ENCODE peak calls at places on chromosomes 4 and X, in eight cellular contexts. One of them, this sample, is unnamed.

GRCh38 chr4:113809313-113809712 is 47.8 kb upstream of the CAMK2D start:
- DNase-seq in Calu3: no peak
- DNase-seq in progenitor cell of endocrine pancreas: no peak
- DNase-seq in lung: peak
- DNase-seq in A549: no peak
- DNase-seq in dorsolateral prefrontal cortex: no peak
- DNase-seq in Caco-2: no peak
- DNase-seq in neural crest cell: no peak
- DNase-seq in this sample: no peak

GRCh38 chrX:9928083-9928482 is 39.1 kb upstream of the CLDN34 start:
- DNase-seq in lung: no peak
- DNase-seq in Caco-2: no peak
- DNase-seq in dorsolateral prefrontal cortex: no peak
- DNase-seq in A549: no peak
- DNase-seq in progenitor cell of endocrine pancreas: no peak
- DNase-seq in Calu3: no peak
- DNase-seq in neural crest cell: peak
- DNase-seq in this sample: no peak

GRCh38 chr4:56247646-56248045 is 139.6 kb downstream of the AASDH start:
- DNase-seq in Calu3: no peak
- DNase-seq in A549: no peak
- DNase-seq in progenitor cell of endocrine pancreas: no peak
- DNase-seq in lung: no peak
- DNase-seq in neural crest cell: no peak
- DNase-seq in Caco-2: no peak
- DNase-seq in dorsolateral prefrontal cortex: no peak
- DNase-seq in this sample: no peak

GRCh38 chrX:149074429-149074828 is 430.7 kb downstream of the IDS start:
- DNase-seq in Calu3: no peak
- DNase-seq in A549: no peak
- DNase-seq in neural crest cell: no peak
- DNase-seq in Caco-2: no peak
- DNase-seq in progenitor cell of endocrine pancreas: no peak
- DNase-seq in dorsolateral prefrontal cortex: no peak
- DNase-seq in lung: no peak
- DNase-seq in this sample: no peak

GRCh38 chrX:109356684-109357083 is 125.2 kb downstream of the GUCY2F start:
- DNase-seq in neural crest cell: no peak
- DNase-seq in Calu3: no peak
- DNase-seq in Caco-2: no peak
- DNase-seq in lung: no peak
- DNase-seq in progenitor cell of endocrine pancreas: no peak
- DNase-seq in dorsolateral prefrontal cortex: no peak
- DNase-seq in A549: no peak
- DNase-seq in this sample: no peak

GRCh38 chr4:25861951-25862410 is 807 bp downstream of the SEL1L3 start:
- DNase-seq in Calu3: no peak
- DNase-seq in progenitor cell of endocrine pancreas: no peak
- DNase-seq in dorsolateral prefrontal cortex: peak
- DNase-seq in Caco-2: no peak
- DNase-seq in neural crest cell: no peak
- DNase-seq in A549: peak
- DNase-seq in lung: peak
- DNase-seq in this sample: peak

GRCh38 chr4:113682730-113683129 is 78.8 kb downstream of the CAMK2D start:
- DNase-seq in neural crest cell: no peak
- DNase-seq in Caco-2: no peak
- DNase-seq in Calu3: no peak
- DNase-seq in progenitor cell of endocrine pancreas: no peak
- DNase-seq in A549: no peak
- DNase-seq in dorsolateral prefrontal cortex: no peak
- DNase-seq in lung: no peak
- DNase-seq in this sample: no peak

GRCh38 chr4:10589808-10590207 is 94.8 kb downstream of the CLNK start:
- DNase-seq in Calu3: no peak
- DNase-seq in progenitor cell of endocrine pancreas: no peak
- DNase-seq in dorsolateral prefrontal cortex: no peak
- DNase-seq in neural crest cell: no peak
- DNase-seq in A549: no peak
- DNase-seq in lung: no peak
- DNase-seq in Caco-2: no peak
- DNase-seq in this sample: no peak

GRCh38 chrX:23901065-23901464 is 6.7 kb downstream of the APOO start:
- DNase-seq in dorsolateral prefrontal cortex: no peak
- DNase-seq in Calu3: peak
- DNase-seq in Caco-2: peak
- DNase-seq in neural crest cell: no peak
- DNase-seq in A549: peak
- DNase-seq in lung: no peak
- DNase-seq in progenitor cell of endocrine pancreas: no peak
- DNase-seq in this sample: no peak

GRCh38 chr4:46270986-46271596 is 118.8 kb downstream of the GABRA2 start:
- DNase-seq in neural crest cell: no peak
- DNase-seq in Caco-2: no peak
- DNase-seq in Calu3: no peak
- DNase-seq in lung: no peak
- DNase-seq in A549: peak
- DNase-seq in progenitor cell of endocrine pancreas: no peak
- DNase-seq in dorsolateral prefrontal cortex: no peak
- DNase-seq in this sample: no peak

GRCh38 chr4:69910016-69910782 is 20.7 kb upstream of the CSN1S1 start:
- DNase-seq in dorsolateral prefrontal cortex: no peak
- DNase-seq in A549: no peak
- DNase-seq in Caco-2: no peak
- DNase-seq in Calu3: no peak
- DNase-seq in progenitor cell of endocrine pancreas: no peak
- DNase-seq in neural crest cell: no peak
- DNase-seq in lung: no peak
- DNase-seq in this sample: no peak

GRCh38 chr4:84530871-84531270 is 31.8 kb upstream of the NKX6-1 start:
- DNase-seq in A549: peak
- DNase-seq in neural crest cell: no peak
- DNase-seq in progenitor cell of endocrine pancreas: no peak
- DNase-seq in lung: no peak
- DNase-seq in Calu3: no peak
- DNase-seq in dorsolateral prefrontal cortex: no peak
- DNase-seq in Caco-2: no peak
- DNase-seq in this sample: no peak

GRCh38 chr4:67680568-67681222 is 20.3 kb downstream of the UBA6 start:
- DNase-seq in Calu3: no peak
- DNase-seq in dorsolateral prefrontal cortex: no peak
- DNase-seq in A549: no peak
- DNase-seq in progenitor cell of endocrine pancreas: no peak
- DNase-seq in lung: no peak
- DNase-seq in Caco-2: no peak
- DNase-seq in neural crest cell: no peak
- DNase-seq in this sample: no peak

GRCh38 chr4:55910140-55910539 is 38.6 kb upstream of the CEP135 start:
- DNase-seq in lung: no peak
- DNase-seq in Caco-2: no peak
- DNase-seq in neural crest cell: no peak
- DNase-seq in progenitor cell of endocrine pancreas: no peak
- DNase-seq in dorsolateral prefrontal cortex: no peak
- DNase-seq in Calu3: no peak
- DNase-seq in A549: no peak
- DNase-seq in this sample: no peak

GRCh38 chr4:78369691-78370090 is 181.9 kb upstream of the ANXA3 start:
- DNase-seq in Caco-2: no peak
- DNase-seq in dorsolateral prefrontal cortex: no peak
- DNase-seq in Calu3: no peak
- DNase-seq in A549: no peak
- DNase-seq in progenitor cell of endocrine pancreas: no peak
- DNase-seq in lung: no peak
- DNase-seq in neural crest cell: no peak
- DNase-seq in this sample: no peak

GRCh38 chr4:147325566-147325965 is 155.3 kb upstream of the EDNRA start:
- DNase-seq in progenitor cell of endocrine pancreas: no peak
- DNase-seq in dorsolateral prefrontal cortex: no peak
- DNase-seq in lung: no peak
- DNase-seq in neural crest cell: no peak
- DNase-seq in Calu3: no peak
- DNase-seq in A549: no peak
- DNase-seq in Caco-2: no peak
- DNase-seq in this sample: no peak

GRCh38 chrX:118355225-118355920 is 9.5 kb downstream of the WDR44 start:
- DNase-seq in Calu3: peak
- DNase-seq in neural crest cell: no peak
- DNase-seq in A549: no peak
- DNase-seq in lung: no peak
- DNase-seq in progenitor cell of endocrine pancreas: no peak
- DNase-seq in Caco-2: no peak
- DNase-seq in dorsolateral prefrontal cortex: no peak
- DNase-seq in this sample: no peak

DNA sequence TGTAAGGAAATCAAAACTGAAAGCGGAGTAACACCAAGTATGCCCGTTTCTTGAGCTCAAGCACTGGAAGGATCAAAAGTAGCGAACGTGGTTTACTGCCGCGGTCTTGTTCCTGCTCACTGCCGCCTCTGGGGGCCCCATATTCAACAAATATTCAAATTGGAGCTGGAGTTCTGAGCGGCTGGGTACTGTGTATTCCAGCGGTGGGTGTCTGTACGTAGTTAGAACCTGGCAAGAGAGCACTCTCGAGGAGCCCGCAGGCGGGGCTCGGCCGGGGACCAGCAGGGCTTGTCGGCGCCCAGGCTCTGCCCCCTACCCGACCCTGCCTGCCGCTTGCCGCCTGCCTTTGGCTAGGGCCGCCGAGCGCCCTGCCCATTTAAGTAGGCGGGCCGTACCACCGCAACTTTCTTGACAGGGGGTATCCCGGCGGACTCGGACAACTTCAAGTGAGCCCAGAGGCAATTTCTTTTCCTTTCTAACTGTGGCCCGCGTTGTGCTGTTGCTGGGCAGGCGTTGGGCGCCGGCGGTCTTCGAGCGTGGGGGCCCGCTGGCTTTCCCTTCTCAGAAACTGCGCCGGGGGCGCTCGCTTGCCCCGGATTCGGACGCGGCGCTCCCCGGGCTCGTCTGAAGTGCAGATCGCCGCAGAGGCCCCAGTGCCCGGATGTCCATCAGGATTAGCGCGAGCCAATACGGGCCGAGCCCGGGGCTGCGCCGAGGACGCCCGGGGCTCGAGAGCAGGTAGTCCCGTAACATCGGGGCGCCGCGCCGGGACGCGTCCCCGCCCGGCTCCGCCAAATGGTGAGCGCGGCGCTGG is 71.9 kb downstream of the AFF1 start:
- DNase-seq in progenitor cell of endocrine pancreas: peak
- DNase-seq in lung: peak
- DNase-seq in Caco-2: peak
- DNase-seq in dorsolateral prefrontal cortex: peak
- DNase-seq in neural crest cell: peak
- DNase-seq in A549: peak
- DNase-seq in Calu3: peak
- DNase-seq in this sample: peak
- TF ChIP-seq CTCF in progenitor cell of endocrine pancreas: peak
- TF ChIP-seq CTCF in lung: no peak
- TF ChIP-seq CTCF in Caco-2: peak
- TF ChIP-seq CTCF in dorsolateral prefrontal cortex: peak
- TF ChIP-seq CTCF in neural crest cell: peak
- TF ChIP-seq CTCF in A549: peak
- TF ChIP-seq CTCF in Calu3: no peak
- TF ChIP-seq CTCF in this sample: no peak

DNA sequence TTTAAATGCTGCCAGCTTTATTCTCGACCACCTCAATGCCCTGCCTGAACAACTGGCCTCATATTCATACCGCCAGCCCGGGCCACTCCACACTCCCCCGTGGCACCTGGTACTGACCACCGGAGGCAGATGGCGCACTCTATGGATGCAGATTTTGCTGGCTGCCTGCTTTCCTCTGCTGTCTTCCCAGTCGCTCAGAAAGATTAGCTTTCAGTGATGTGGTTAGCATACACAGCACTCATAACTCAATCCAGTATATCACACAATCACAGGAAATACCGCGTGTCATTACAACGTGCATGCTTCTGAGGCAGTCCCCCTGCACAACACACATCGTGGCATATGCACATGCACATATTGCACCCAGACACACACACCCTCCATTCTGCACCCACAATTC is 147.2 kb upstream of the BCOR start:
- DNase-seq in neural crest cell: no peak
- DNase-seq in Calu3: no peak
- DNase-seq in dorsolateral prefrontal cortex: no peak
- DNase-seq in A549: no peak
- DNase-seq in Caco-2: no peak
- DNase-seq in progenitor cell of endocrine pancreas: no peak
- DNase-seq in lung: no peak
- DNase-seq in this sample: no peak
- TF ChIP-seq CTCF in neural crest cell: no peak
- TF ChIP-seq CTCF in Calu3: no peak
- TF ChIP-seq CTCF in dorsolateral prefrontal cortex: no peak
- TF ChIP-seq CTCF in A549: no peak
- TF ChIP-seq CTCF in Caco-2: no peak
- TF ChIP-seq CTCF in progenitor cell of endocrine pancreas: no peak
- TF ChIP-seq CTCF in lung: no peak
- TF ChIP-seq CTCF in this sample: no peak

GRCh38 chr4:21181716-21182115 is 481.5 kb downstream of the PACRGL start:
- DNase-seq in A549: no peak
- DNase-seq in dorsolateral prefrontal cortex: no peak
- DNase-seq in neural crest cell: no peak
- DNase-seq in progenitor cell of endocrine pancreas: no peak
- DNase-seq in Caco-2: no peak
- DNase-seq in Calu3: no peak
- DNase-seq in lung: no peak
- DNase-seq in this sample: no peak

GRCh38 chr4:21184788-21185187 is 484.5 kb downstream of the PACRGL start:
- DNase-seq in Caco-2: no peak
- DNase-seq in dorsolateral prefrontal cortex: no peak
- DNase-seq in A549: no peak
- DNase-seq in Calu3: no peak
- DNase-seq in neural crest cell: no peak
- DNase-seq in lung: no peak
- DNase-seq in progenitor cell of endocrine pancreas: no peak
- DNase-seq in this sample: no peak
- TF ChIP-seq CTCF in Caco-2: peak
- TF ChIP-seq CTCF in dorsolateral prefrontal cortex: no peak
- TF ChIP-seq CTCF in A549: no peak
- TF ChIP-seq CTCF in Calu3: no peak
- TF ChIP-seq CTCF in neural crest cell: peak
- TF ChIP-seq CTCF in lung: no peak
- TF ChIP-seq CTCF in progenitor cell of endocrine pancreas: peak
- TF ChIP-seq CTCF in this sample: peak

GRCh38 chr4:151730003-151730559 is 30.7 kb downstream of the GATB start:
- DNase-seq in A549: peak
- DNase-seq in Calu3: peak
- DNase-seq in neural crest cell: no peak
- DNase-seq in progenitor cell of endocrine pancreas: no peak
- DNase-seq in Caco-2: peak
- DNase-seq in dorsolateral prefrontal cortex: no peak
- DNase-seq in lung: no peak
- DNase-seq in this sample: no peak
- TF ChIP-seq CTCF in A549: no peak
- TF ChIP-seq CTCF in Calu3: no peak
- TF ChIP-seq CTCF in neural crest cell: no peak
- TF ChIP-seq CTCF in progenitor cell of endocrine pancreas: no peak
- TF ChIP-seq CTCF in Caco-2: no peak
- TF ChIP-seq CTCF in dorsolateral prefrontal cortex: no peak
- TF ChIP-seq CTCF in lung: no peak
- TF ChIP-seq CTCF in this sample: no peak